ENCODE peak calls at places on chromosome 5, in seven cellular contexts. R is lung, Q is neuronal stem cell, W is sigmoid colon, U is IMR-90, O is HAP-1, H is neural progenitor cell. S is an unnamed sample.

GRCh38 chr5:141484499-141485304 is at the start of gene PCDHGC4:
- DNase-seq in U (no peak), Q (peak), R (no peak), W (no peak), O (no peak), H (peak), S (no peak)

GRCh38 chr5:42641321-42642005 is 115.2 kb upstream of the CCDC152 start:
- DNase-seq in Q (no peak), W (no peak), H (no peak), U (no peak), O (no peak), R (no peak), S (no peak)

GRCh38 chr5:147464211-147464610 is 45.7 kb downstream of the DPYSL3 start:
- DNase-seq in Q (no peak), R (no peak), O (no peak), U (peak), H (peak), W (no peak), S (peak)

GRCh38 chr5:57488308-57488955 is 5.8 kb upstream of the ACTBL2 start:
- DNase-seq in O (no peak), W (no peak), R (no peak), Q (no peak), H (no peak), U (peak), S (peak)

GRCh38 chr5:91690921-91691320 is 307.8 kb upstream of the ARRDC3 start:
- DNase-seq in O (no peak), R (no peak), U (no peak), W (no peak), Q (no peak), H (no peak), S (peak)

GRCh38 chr5:179603308-179603707 is 20.2 kb downstream of the HNRNPH1 start:
- DNase-seq in W (peak), H (no peak), R (no peak), O (no peak), U (no peak), Q (no peak), S (no peak)

GRCh38 chr5:42583322-42583721 is 160.1 kb downstream of the GHR start:
- DNase-seq in U (peak), O (peak), W (peak), R (peak), Q (peak), H (peak), S (peak)

GRCh38 chr5:77418601-77419591 is 73.2 kb downstream of the WDR41 start:
- DNase-seq in Q (no peak), O (no peak), H (no peak), R (no peak), W (no peak), U (peak), S (peak)

GRCh38 chr5:133750356-133750755 is 138.0 kb upstream of the FSTL4 start:
- DNase-seq in Q (no peak), R (no peak), U (no peak), H (no peak), W (no peak), O (no peak), S (no peak)

GRCh38 chr5:72184408-72184807 is 77.1 kb downstream of the MAP1B start:
- DNase-seq in U (no peak), W (no peak), H (no peak), Q (no peak), O (no peak), R (no peak), S (no peak)

GRCh38 chr5:124669956-124670671 is 76.3 kb downstream of the ZNF608 start:
- DNase-seq in Q (no peak), H (no peak), W (no peak), O (no peak), U (peak), R (no peak), S (peak)

GRCh38 chr5:322942-323879 is 1.7 kb downstream of the AHRR start:
- DNase-seq in R (no peak), U (peak), O (no peak), H (no peak), Q (no peak), W (no peak), S (no peak)

GRCh38 chr5:5381259-5382006 is 41.0 kb upstream of the ICE1 start:
- DNase-seq in R (no peak), H (no peak), Q (no peak), O (no peak), U (no peak), W (no peak), S (no peak)

GRCh38 chr5:128645582-128645981 is 107.5 kb upstream of the FBN2 start:
- DNase-seq in W (no peak), U (peak), O (no peak), R (no peak), Q (no peak), H (no peak), S (no peak)

GRCh38 chr5:128649183-128649582 is 111.1 kb upstream of the FBN2 start:
- DNase-seq in O (no peak), U (peak), W (no peak), H (no peak), Q (no peak), R (no peak), S (peak)

GRCh38 chr5:128644863-128645262 is 106.8 kb upstream of the FBN2 start:
- DNase-seq in U (peak), W (no peak), Q (no peak), H (no peak), O (no peak), R (no peak), S (peak)
- H3K4me3 ChIP-seq in U (no peak), W (no peak), Q (no peak), H (no peak), O (no peak), R (no peak), S (peak)

GRCh38 chr5:176629317-176629852 is 949 bp downstream of the SNCB start:
- DNase-seq in U (no peak), O (no peak), H (no peak), R (no peak), Q (no peak), W (no peak), S (no peak)

GRCh38 chr5:176629853-176630680 is at the start of the genes EIF4E1B and SNCB:
- DNase-seq in H (peak), O (peak), Q (peak), R (no peak), W (no peak), U (no peak), S (no peak)

GRCh38 chr5:176632777-176633176 is 2.3 kb downstream of the EIF4E1B start:
- DNase-seq in R (no peak), W (no peak), O (no peak), Q (no peak), U (no peak), H (no peak), S (no peak)

GRCh38 chr5:176631383-176631970 is 1.0 kb downstream of the EIF4E1B start:
- DNase-seq in O (no peak), W (no peak), U (no peak), R (no peak), Q (no peak), H (no peak), S (no peak)

DNA sequence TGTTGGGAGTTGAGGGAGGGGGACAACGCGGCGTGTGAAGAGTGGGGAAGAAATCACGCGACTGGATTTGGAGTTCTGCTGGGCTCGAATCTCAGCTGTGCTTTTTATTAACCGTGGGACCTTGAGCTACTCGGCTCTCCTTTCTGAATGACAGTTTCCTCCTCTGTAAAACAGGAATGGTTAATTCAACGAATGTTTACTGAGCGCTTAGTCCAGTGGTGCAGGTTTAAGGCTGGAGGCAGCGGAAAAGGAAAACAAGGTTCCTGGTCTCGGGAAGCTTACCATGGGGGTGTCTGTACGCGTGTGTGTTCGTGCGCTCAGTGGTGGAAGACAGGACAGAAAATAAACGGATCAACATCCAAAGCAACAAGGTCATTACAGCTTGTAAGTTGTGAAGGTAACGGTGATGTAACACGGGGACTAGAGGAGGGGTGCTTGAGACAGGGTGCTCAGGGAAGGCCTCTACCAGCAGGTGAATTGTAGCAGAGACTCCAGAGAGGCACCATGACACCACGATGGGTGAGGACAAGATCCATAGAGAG is 277 bp downstream of the EIF4E1B start:
- DNase-seq in W (no peak), H (no peak), R (no peak), U (no peak), Q (no peak), O (no peak), S (no peak)
- H3K4me3 ChIP-seq in W (peak), H (peak), R (no peak), U (peak), Q (peak), O (peak), S (peak)

DNA sequence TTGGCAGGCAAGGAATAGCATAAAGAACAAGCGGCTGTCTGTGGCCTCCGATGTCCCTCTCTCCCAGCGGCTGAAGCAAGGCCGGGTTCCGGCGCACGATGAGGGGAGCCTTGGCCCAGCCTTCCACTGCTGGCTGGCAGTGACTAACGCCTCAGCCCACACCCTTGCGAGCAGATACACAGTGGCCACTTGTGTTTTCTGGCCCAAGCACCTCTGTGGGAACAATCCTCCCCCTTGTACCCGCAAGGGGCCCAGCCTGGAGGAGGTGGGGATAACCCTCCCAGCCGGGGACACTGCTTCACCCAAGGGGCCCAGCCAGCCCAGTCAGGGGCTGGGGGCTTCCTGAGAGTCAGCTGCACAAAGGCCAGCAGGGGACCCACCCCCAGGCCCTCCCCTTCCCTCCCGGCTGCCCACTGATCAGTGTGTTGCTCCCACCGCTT is 23.2 kb downstream of the STK10 start:
- DNase-seq in Q (no peak), W (no peak), R (no peak), U (peak), H (no peak), O (no peak), S (peak)
- H3K4me3 ChIP-seq in Q (no peak), W (no peak), R (no peak), U (no peak), H (no peak), O (no peak), S (no peak)

GRCh38 chr5:111742166-111742565 is 14.8 kb downstream of the NREP start:
- DNase-seq in H (no peak), O (no peak), R (no peak), Q (no peak), W (no peak), U (no peak), S (no peak)
- H3K4me3 ChIP-seq in H (no peak), O (peak), R (no peak), Q (no peak), W (peak), U (no peak), S (no peak)

GRCh38 chr5:67292201-67292940 is 95.8 kb upstream of the CD180 start:
- DNase-seq in H (no peak), U (no peak), O (no peak), W (no peak), Q (no peak), R (no peak), S (no peak)
- H3K4me3 ChIP-seq in H (no peak), U (no peak), O (no peak), W (no peak), Q (no peak), R (no peak), S (no peak)

DNA sequence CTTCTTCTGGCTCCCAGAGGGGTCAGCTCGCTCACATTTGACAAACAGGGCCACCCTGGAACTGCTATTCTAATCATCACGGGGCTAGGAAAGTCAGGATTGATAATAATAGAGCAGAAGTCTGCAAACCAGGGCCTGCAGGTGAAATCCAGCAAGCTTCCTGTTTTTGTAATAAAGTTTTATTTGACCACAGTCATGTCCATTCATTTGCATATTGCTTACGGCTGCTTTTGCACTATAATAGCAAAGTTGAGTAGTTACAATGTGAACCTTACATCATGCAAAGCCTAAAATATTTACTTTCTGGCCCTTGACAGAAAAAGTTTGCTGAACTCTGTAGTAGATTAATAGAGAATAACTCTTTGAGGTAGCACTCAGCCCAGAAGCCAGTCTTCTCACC is 63.2 kb upstream of the CTXN3 start:
- DNase-seq in Q (no peak), O (peak), W (no peak), U (no peak), H (no peak), R (no peak), S (no peak)
- H3K4me3 ChIP-seq in Q (no peak), O (no peak), W (no peak), U (no peak), H (no peak), R (no peak), S (no peak)

DNA sequence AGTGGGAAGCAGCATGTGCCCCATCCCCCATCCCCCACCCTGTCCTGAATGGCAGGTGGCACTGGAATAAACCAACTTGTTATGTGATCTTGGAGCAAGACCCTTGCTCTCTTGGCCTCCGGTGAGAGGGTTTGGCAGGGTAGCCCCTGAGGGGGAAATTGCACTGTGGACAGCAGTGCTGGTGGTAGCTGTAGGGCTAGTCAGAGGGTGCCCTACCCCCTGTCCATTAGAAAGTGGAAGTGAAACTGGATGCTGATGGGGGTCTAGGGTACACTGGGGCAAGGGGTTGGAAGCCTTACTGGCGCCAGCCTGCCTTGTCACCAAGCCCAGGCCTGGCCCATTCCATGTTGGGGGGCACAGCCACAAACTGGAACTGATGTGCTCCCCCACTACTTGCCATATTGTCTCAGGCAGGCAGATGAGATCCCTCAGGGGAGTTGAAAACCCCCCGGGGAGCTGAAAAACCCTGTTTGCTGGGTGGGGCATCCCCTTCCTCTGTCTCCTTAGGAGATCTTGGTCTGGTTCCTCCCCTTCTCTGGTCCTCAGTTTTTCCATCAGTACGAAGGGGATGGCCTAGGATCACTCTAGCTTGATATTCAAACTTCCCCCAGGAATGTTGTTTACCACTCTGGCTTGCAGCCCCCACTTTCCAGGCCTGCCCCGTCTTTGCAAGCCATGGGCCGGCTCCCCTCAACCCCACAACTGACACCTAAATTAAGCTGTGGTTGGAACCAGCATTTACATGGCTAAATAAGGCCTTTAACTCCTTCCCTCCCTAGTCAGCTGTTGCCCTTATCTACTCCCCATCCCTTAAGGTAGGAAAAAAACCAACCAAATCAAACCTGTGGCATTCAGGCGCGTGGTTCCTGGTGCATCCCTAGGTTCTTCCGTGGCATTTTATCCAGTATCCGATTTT is 14.4 kb upstream of the SYNPO start:
- DNase-seq in U (no peak), R (no peak), Q (no peak), O (no peak), W (no peak), H (no peak), S (no peak)
- H3K4me3 ChIP-seq in U (peak), R (peak), Q (no peak), O (no peak), W (peak), H (no peak), S (peak)

DNA sequence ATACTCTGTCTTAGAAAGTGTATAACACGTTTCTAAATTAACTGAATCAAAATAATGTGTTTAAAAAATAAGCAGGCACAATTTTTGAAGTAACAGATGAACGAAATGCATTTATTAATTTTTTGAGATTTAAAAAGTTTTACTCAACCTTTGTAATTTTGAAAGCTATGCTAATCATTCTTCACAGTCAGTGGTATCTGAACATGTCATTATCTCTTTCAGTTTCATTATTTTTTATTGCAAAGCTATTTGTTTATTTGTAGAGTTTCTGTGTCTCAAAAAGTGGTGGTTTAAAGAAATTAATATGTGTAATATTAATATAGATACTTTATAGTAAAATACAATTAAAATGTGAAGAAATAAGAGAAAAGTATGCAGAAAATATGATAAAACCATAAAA is 11.2 kb downstream of the CHSY3 start:
- DNase-seq in Q (no peak), U (no peak), W (no peak), R (no peak), H (no peak), O (no peak), S (no peak)
- H3K4me3 ChIP-seq in Q (no peak), U (no peak), W (no peak), R (no peak), H (no peak), O (no peak), S (no peak)

GRCh38 chr5:6716634-6717149 is 3.5 kb downstream of the TENT4A start:
- DNase-seq in R (peak), W (no peak), Q (no peak), O (no peak), H (no peak), U (no peak), S (no peak)
- H3K4me3 ChIP-seq in R (no peak), W (peak), Q (peak), O (peak), H (no peak), U (no peak), S (no peak)

DNA sequence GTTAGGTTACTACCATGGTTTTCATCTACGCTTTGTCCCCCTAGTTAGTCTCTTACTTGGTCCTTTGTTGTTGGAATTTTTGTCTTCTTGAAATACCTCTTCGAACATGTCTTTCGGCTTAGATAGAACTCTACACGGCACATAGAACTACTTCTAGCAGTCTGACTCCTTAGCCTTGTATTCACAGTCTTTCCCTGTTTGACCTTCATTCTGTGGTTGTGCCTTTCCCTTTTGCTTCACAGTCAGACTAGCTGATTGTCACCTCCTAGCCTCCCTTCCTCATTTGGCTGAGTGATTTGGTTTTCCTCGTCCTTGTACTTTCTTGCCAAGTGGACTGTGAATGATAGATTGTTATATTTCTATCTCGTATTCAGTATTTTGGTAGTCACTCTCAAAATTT is 10.7 kb downstream of the SMAD5 start:
- DNase-seq in H (no peak), Q (no peak), R (no peak), U (no peak), W (no peak), O (no peak), S (no peak)
- H3K4me3 ChIP-seq in H (no peak), Q (no peak), R (no peak), U (no peak), W (no peak), O (no peak), S (no peak)

S was measured in cardiac fibroblast.